ENCODE peak calls at places on chromosomes 6 and 20, in seven cellular contexts. One of them, this sample, is unnamed. For H3K36me3, the result is how much of the 10 kb centered on the place peaks cover.

GRCh38 chr20:57769756-57770155 is 59.9 kb upstream of the PMEPA1 start:
- DNase-seq in GM23248: no peak
- DNase-seq in CD8-positive, alpha-beta memory T cell: no peak
- DNase-seq in fibroblast of lung: no peak
- DNase-seq in HCT116: no peak
- DNase-seq in heart left ventricle: no peak
- DNase-seq in IMR-90: no peak
- DNase-seq in this sample: no peak

GRCh38 chr6:105810105-105810921 is 275.8 kb upstream of the PRDM1 start:
- DNase-seq in GM23248: peak
- DNase-seq in CD8-positive, alpha-beta memory T cell: no peak
- DNase-seq in fibroblast of lung: peak
- DNase-seq in HCT116: peak
- DNase-seq in heart left ventricle: peak
- DNase-seq in IMR-90: peak
- DNase-seq in this sample: no peak

GRCh38 chr6:117498159-117498558 is 15.7 kb downstream of the DCBLD1 start:
- DNase-seq in GM23248: peak
- DNase-seq in CD8-positive, alpha-beta memory T cell: no peak
- DNase-seq in fibroblast of lung: peak
- DNase-seq in HCT116: no peak
- DNase-seq in heart left ventricle: no peak
- DNase-seq in IMR-90: peak
- DNase-seq in this sample: no peak

GRCh38 chr6:124676033-124676432 is 286.2 kb upstream of the RNF217 start:
- DNase-seq in GM23248: peak
- DNase-seq in CD8-positive, alpha-beta memory T cell: no peak
- DNase-seq in fibroblast of lung: peak
- DNase-seq in HCT116: no peak
- DNase-seq in heart left ventricle: no peak
- DNase-seq in IMR-90: peak
- DNase-seq in this sample: no peak

GRCh38 chr6:32785781-32786533 is 22.6 kb upstream of the HLA-DQB2 start:
- DNase-seq in GM23248: peak
- DNase-seq in CD8-positive, alpha-beta memory T cell: no peak
- DNase-seq in fibroblast of lung: peak
- DNase-seq in HCT116: peak
- DNase-seq in heart left ventricle: peak
- DNase-seq in IMR-90: peak
- DNase-seq in this sample: no peak

GRCh38 chr20:62968378-62969178 is 16.1 kb downstream of the SLC17A9 start:
- DNase-seq in GM23248: no peak
- DNase-seq in CD8-positive, alpha-beta memory T cell: no peak
- DNase-seq in fibroblast of lung: no peak
- DNase-seq in HCT116: no peak
- DNase-seq in heart left ventricle: no peak
- DNase-seq in IMR-90: no peak
- DNase-seq in this sample: no peak

GRCh38 chr6:48378874-48379407 is 267.9 kb upstream of the PTCHD4 start:
- DNase-seq in GM23248: no peak
- DNase-seq in CD8-positive, alpha-beta memory T cell: no peak
- DNase-seq in fibroblast of lung: no peak
- DNase-seq in HCT116: no peak
- DNase-seq in heart left ventricle: no peak
- DNase-seq in IMR-90: no peak
- DNase-seq in this sample: no peak

GRCh38 chr20:20837574-20838021 is 125.2 kb upstream of the RALGAPA2 start:
- DNase-seq in GM23248: peak
- DNase-seq in CD8-positive, alpha-beta memory T cell: no peak
- DNase-seq in fibroblast of lung: peak
- DNase-seq in HCT116: peak
- DNase-seq in heart left ventricle: peak
- DNase-seq in IMR-90: peak
- DNase-seq in this sample: peak

GRCh38 chr6:52539607-52540006 is 37.3 kb downstream of the TRAM2 start:
- DNase-seq in GM23248: peak
- DNase-seq in CD8-positive, alpha-beta memory T cell: no peak
- DNase-seq in fibroblast of lung: peak
- DNase-seq in HCT116: no peak
- DNase-seq in heart left ventricle: no peak
- DNase-seq in IMR-90: peak
- DNase-seq in this sample: no peak

GRCh38 chr6:169959129-169960002 is 207.9 kb downstream of the ERMARD start:
- DNase-seq in GM23248: no peak
- DNase-seq in CD8-positive, alpha-beta memory T cell: peak
- DNase-seq in fibroblast of lung: no peak
- DNase-seq in HCT116: no peak
- DNase-seq in heart left ventricle: no peak
- DNase-seq in IMR-90: no peak
- DNase-seq in this sample: peak

GRCh38 chr20:57772349-57772964 is 62.6 kb upstream of the PMEPA1 start:
- DNase-seq in GM23248: peak
- DNase-seq in CD8-positive, alpha-beta memory T cell: peak
- DNase-seq in fibroblast of lung: peak
- DNase-seq in HCT116: no peak
- DNase-seq in heart left ventricle: no peak
- DNase-seq in IMR-90: peak
- DNase-seq in this sample: no peak

GRCh38 chr20:33733654-33734576 is 2.1 kb downstream of the ZNF341 start:
- DNase-seq in GM23248: peak
- DNase-seq in CD8-positive, alpha-beta memory T cell: no peak
- DNase-seq in fibroblast of lung: peak
- DNase-seq in HCT116: no peak
- DNase-seq in heart left ventricle: peak
- DNase-seq in IMR-90: peak
- DNase-seq in this sample: no peak

GRCh38 chr6:84763397-84764331 is 734 bp downstream of the TBX18 start:
- DNase-seq in GM23248: peak
- DNase-seq in CD8-positive, alpha-beta memory T cell: no peak
- DNase-seq in fibroblast of lung: peak
- DNase-seq in HCT116: peak
- DNase-seq in heart left ventricle: no peak
- DNase-seq in IMR-90: peak
- DNase-seq in this sample: no peak

GRCh38 chr6:154481541-154482013 is 28.9 kb downstream of the CNKSR3 start:
- DNase-seq in GM23248: no peak
- DNase-seq in CD8-positive, alpha-beta memory T cell: no peak
- DNase-seq in fibroblast of lung: no peak
- DNase-seq in HCT116: no peak
- DNase-seq in heart left ventricle: no peak
- DNase-seq in IMR-90: no peak
- DNase-seq in this sample: no peak

GRCh38 chr6:105993769-105994521 is 92.2 kb upstream of the PRDM1 start:
- DNase-seq in GM23248: peak
- DNase-seq in CD8-positive, alpha-beta memory T cell: peak
- DNase-seq in fibroblast of lung: peak
- DNase-seq in HCT116: no peak
- DNase-seq in heart left ventricle: peak
- DNase-seq in IMR-90: peak
- DNase-seq in this sample: no peak

GRCh38 chr6:11069760-11070159 is 23.9 kb upstream of the SMIM13 start:
- DNase-seq in GM23248: peak
- DNase-seq in CD8-positive, alpha-beta memory T cell: no peak
- DNase-seq in fibroblast of lung: no peak
- DNase-seq in HCT116: no peak
- DNase-seq in heart left ventricle: no peak
- DNase-seq in IMR-90: peak
- DNase-seq in this sample: no peak

GRCh38 chr20:63005862-63006564 is 751 bp downstream of the BHLHE23 start:
- DNase-seq in GM23248: no peak
- DNase-seq in CD8-positive, alpha-beta memory T cell: no peak
- DNase-seq in fibroblast of lung: peak
- DNase-seq in HCT116: no peak
- DNase-seq in heart left ventricle: no peak
- DNase-seq in IMR-90: peak
- DNase-seq in this sample: no peak

DNA sequence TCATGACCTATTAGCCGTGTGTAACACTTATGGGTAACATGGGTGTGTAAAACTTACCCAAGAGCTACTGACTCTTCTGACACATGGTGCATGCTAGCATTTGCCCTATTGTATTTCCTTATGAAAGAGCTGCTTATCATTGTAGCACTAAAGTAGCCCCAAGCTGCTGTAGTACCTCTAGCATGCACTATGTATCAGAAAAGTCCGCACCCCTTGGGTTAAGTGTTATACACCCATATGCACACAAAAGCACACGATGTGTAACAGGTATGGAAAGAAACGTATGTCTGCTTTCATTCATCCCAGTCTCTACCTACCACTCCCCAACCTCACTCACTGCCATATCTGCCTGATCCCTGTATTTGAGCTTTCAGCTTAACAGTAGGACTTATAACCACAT is 85.3 kb downstream of the ZMYND8 start:
- DNase-seq in GM23248: no peak
- DNase-seq in CD8-positive, alpha-beta memory T cell: no peak
- DNase-seq in fibroblast of lung: no peak
- DNase-seq in HCT116: no peak
- DNase-seq in heart left ventricle: no peak
- DNase-seq in IMR-90: no peak
- DNase-seq in this sample: no peak
- H3K36me3 ChIP-seq in GM23248: under half
- H3K36me3 ChIP-seq in CD8-positive, alpha-beta memory T cell: under half
- H3K36me3 ChIP-seq in fibroblast of lung: under half
- H3K36me3 ChIP-seq in HCT116: under half
- H3K36me3 ChIP-seq in heart left ventricle: under half
- H3K36me3 ChIP-seq in IMR-90: under half
- H3K36me3 ChIP-seq in this sample: under half

GRCh38 chr6:18240230-18240629 is 24.1 kb downstream of the DEK start:
- DNase-seq in GM23248: no peak
- DNase-seq in CD8-positive, alpha-beta memory T cell: no peak
- DNase-seq in fibroblast of lung: no peak
- DNase-seq in HCT116: no peak
- DNase-seq in heart left ventricle: no peak
- DNase-seq in IMR-90: no peak
- DNase-seq in this sample: no peak
- H3K36me3 ChIP-seq in GM23248: half or more
- H3K36me3 ChIP-seq in CD8-positive, alpha-beta memory T cell: under half
- H3K36me3 ChIP-seq in fibroblast of lung: under half
- H3K36me3 ChIP-seq in HCT116: under half
- H3K36me3 ChIP-seq in heart left ventricle: half or more
- H3K36me3 ChIP-seq in IMR-90: under half
- H3K36me3 ChIP-seq in this sample: under half

GRCh38 chr20:50580842-50581544 is 70.8 kb downstream of the PTPN1 start:
- DNase-seq in GM23248: peak
- DNase-seq in CD8-positive, alpha-beta memory T cell: no peak
- DNase-seq in fibroblast of lung: no peak
- DNase-seq in HCT116: no peak
- DNase-seq in heart left ventricle: no peak
- DNase-seq in IMR-90: no peak
- DNase-seq in this sample: no peak
- H3K36me3 ChIP-seq in GM23248: under half
- H3K36me3 ChIP-seq in CD8-positive, alpha-beta memory T cell: half or more
- H3K36me3 ChIP-seq in fibroblast of lung: under half
- H3K36me3 ChIP-seq in HCT116: under half
- H3K36me3 ChIP-seq in heart left ventricle: half or more
- H3K36me3 ChIP-seq in IMR-90: half or more
- H3K36me3 ChIP-seq in this sample: under half

DNA sequence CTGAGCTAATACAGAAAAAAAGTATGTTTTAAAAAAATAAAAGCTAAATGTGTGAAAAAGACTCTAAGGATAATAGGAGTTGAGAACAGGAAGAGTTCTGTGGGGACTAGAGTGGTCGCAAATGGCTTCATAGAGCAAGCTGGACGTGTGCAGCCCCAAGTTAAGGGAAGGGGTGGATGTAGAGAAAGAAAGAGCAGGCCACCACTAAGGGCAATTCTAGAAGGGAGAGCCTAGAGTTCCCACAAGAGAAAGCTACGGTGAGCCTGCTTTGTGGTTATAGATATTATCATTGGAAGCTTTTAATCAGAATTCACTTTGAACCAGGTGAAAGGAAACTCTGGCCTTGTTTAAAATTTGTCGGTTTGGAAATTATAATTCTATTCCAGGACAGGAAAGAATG is 101.6 kb downstream of the HIVEP2 start:
- DNase-seq in GM23248: no peak
- DNase-seq in CD8-positive, alpha-beta memory T cell: no peak
- DNase-seq in fibroblast of lung: no peak
- DNase-seq in HCT116: no peak
- DNase-seq in heart left ventricle: no peak
- DNase-seq in IMR-90: no peak
- DNase-seq in this sample: no peak
- H3K36me3 ChIP-seq in GM23248: under half
- H3K36me3 ChIP-seq in CD8-positive, alpha-beta memory T cell: under half
- H3K36me3 ChIP-seq in fibroblast of lung: under half
- H3K36me3 ChIP-seq in HCT116: under half
- H3K36me3 ChIP-seq in heart left ventricle: under half
- H3K36me3 ChIP-seq in IMR-90: under half
- H3K36me3 ChIP-seq in this sample: under half

DNA sequence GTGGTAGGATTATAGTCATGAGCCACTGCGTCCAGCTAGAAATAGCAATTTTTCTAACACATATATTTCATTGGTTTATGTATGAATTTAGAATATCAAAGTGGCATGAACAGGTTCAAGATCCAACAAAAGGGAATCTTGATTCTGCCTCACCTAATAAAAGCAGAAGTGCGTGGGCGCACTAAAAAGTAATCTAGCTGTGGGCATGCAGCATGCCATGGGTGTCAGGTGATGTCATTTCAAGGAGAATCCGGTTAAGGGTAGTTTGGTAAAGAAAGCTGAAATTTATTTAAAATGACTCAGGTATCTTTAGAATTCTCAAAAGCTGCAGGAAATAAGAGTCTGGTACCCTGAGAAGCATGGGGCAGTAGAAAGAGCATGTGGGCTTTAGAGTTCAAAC is 17.6 kb downstream of the LRRN4 start:
- DNase-seq in GM23248: no peak
- DNase-seq in CD8-positive, alpha-beta memory T cell: no peak
- DNase-seq in fibroblast of lung: no peak
- DNase-seq in HCT116: no peak
- DNase-seq in heart left ventricle: no peak
- DNase-seq in IMR-90: no peak
- DNase-seq in this sample: no peak
- H3K36me3 ChIP-seq in GM23248: under half
- H3K36me3 ChIP-seq in CD8-positive, alpha-beta memory T cell: under half
- H3K36me3 ChIP-seq in fibroblast of lung: under half
- H3K36me3 ChIP-seq in HCT116: under half
- H3K36me3 ChIP-seq in heart left ventricle: half or more
- H3K36me3 ChIP-seq in IMR-90: under half
- H3K36me3 ChIP-seq in this sample: under half